ENCODE peak calls at places on chromosomes 4 and X, in ten cellular contexts. O is transverse colon, S is prostate gland, U is GM12878, R is body of pancreas, L is Peyer's patch, F is esophagus squamous epithelium, Y is A549, X is IMR-90, G is vagina. M is an unnamed sample.

GRCh38 chr4:183443609-183444148 is 757 bp upstream of the CDKN2AIP start:
- DNase-seq in U (no peak), R (no peak), F (no peak), G (peak; percentile 84), O (no peak), Y (peak; percentile 25), S (peak; percentile 63), L (peak; percentile 49), X (peak; percentile 52), M (no peak)

GRCh38 chr4:154643493-154643892 is 31.0 kb upstream of the FGG start:
- DNase-seq in G (no peak), F (no peak), U (no peak), R (no peak), O (no peak), L (no peak), X (no peak), S (no peak), Y (no peak), M (no peak)

GRCh38 chrX:15151267-15152196 is 118.4 kb downstream of the ASB9 start:
- DNase-seq in G (no peak), L (no peak), O (no peak), R (no peak), F (no peak), Y (no peak), X (no peak), U (peak; percentile 38), S (no peak), M (no peak)

GRCh38 chr4:123452585-123452984 is 56.0 kb downstream of the SPRY1 start:
- DNase-seq in X (peak; percentile 98), G (no peak), L (peak; percentile 37), S (peak; percentile 26), R (peak; percentile 33), Y (no peak), F (no peak), U (no peak), O (peak; percentile 46), M (no peak)

GRCh38 chr4:158285429-158286216 is 75.3 kb downstream of the TMEM144 start:
- DNase-seq in G (no peak), U (no peak), Y (no peak), F (no peak), S (no peak), R (no peak), O (no peak), X (no peak), L (no peak), M (no peak)

GRCh38 chrX:37998586-37999267 is 7.6 kb upstream of the SYTL5 start:
- DNase-seq in L (no peak), O (no peak), X (peak; percentile 80), U (no peak), G (no peak), Y (peak; percentile 14), F (no peak), S (no peak), R (no peak), M (no peak)

GRCh38 chrX:15507005-15507404 is 6.4 kb downstream of the BMX start:
- DNase-seq in Y (no peak), L (no peak), S (no peak), U (no peak), G (no peak), F (no peak), X (no peak), O (no peak), R (no peak), M (no peak)

GRCh38 chr4:15250021-15250441 is 177.8 kb upstream of the C1QTNF7 start:
- DNase-seq in R (no peak), Y (no peak), G (no peak), F (no peak), O (no peak), L (no peak), X (peak; percentile 13), U (no peak), S (no peak), M (no peak)

GRCh38 chr4:19266566-19266965 is 985.1 kb upstream of the SLIT2 start:
- DNase-seq in X (no peak), G (no peak), S (no peak), U (no peak), R (no peak), F (no peak), O (no peak), L (no peak), Y (no peak), M (no peak)

GRCh38 chrX:12890467-12890866 is 16.0 kb upstream of the TLR8 start:
- DNase-seq in L (no peak), R (no peak), F (no peak), U (peak; percentile 87), O (no peak), X (no peak), G (no peak), Y (no peak), S (no peak), M (no peak)

GRCh38 chrX:8433296-8434094 is 31.1 kb upstream of the VCX3B start:
- DNase-seq in Y (no peak), U (no peak), F (no peak), X (no peak), O (no peak), R (no peak), S (no peak), L (no peak), G (no peak), M (no peak)

GRCh38 chrX:121308276-121308805 is 260.9 kb downstream of the GLUD2 start:
- DNase-seq in Y (peak; percentile 4), G (no peak), S (no peak), X (no peak), U (peak; percentile 68), L (no peak), O (peak; percentile 8), R (peak; percentile 11), F (no peak), M (no peak)

GRCh38 chr4:143391895-143392294 is 55.2 kb downstream of the GAB1 start:
- DNase-seq in F (no peak), O (no peak), G (no peak), S (no peak), R (no peak), U (no peak), Y (no peak), X (peak; percentile 89), L (no peak), M (no peak)

GRCh38 chr4:57051524-57051923 is 58.7 kb downstream of the IGFBP7 start:
- DNase-seq in O (no peak), S (no peak), R (no peak), X (no peak), F (no peak), G (no peak), L (no peak), U (no peak), Y (no peak), M (no peak)

GRCh38 chr4:101187837-101188236 is 159.5 kb downstream of the PPP3CA start:
- DNase-seq in O (no peak), R (no peak), G (no peak), U (no peak), F (no peak), X (no peak), Y (no peak), L (no peak), S (no peak), M (no peak)

GRCh38 chr4:15238720-15239119 is 189.1 kb upstream of the C1QTNF7 start:
- DNase-seq in O (no peak), X (peak; percentile 63), U (no peak), Y (peak; percentile 25), S (no peak), L (no peak), G (no peak), F (no peak), R (no peak), M (no peak)

GRCh38 chr4:139559095-139559490 is 3.1 kb upstream of the SETD7 start:
- DNase-seq in Y (no peak), F (no peak), S (no peak), U (no peak), G (no peak), X (no peak), L (no peak), O (no peak), R (peak; percentile 61), M (no peak)
- H3K27ac ChIP-seq in Y (no peak overlapping the region), F (no peak overlapping the region), S (no peak overlapping the region), U (no peak overlapping the region), G (peak overlapping the region; percentile 45), X (no peak overlapping the region), L (no peak overlapping the region), O (no peak overlapping the region), R (peak overlapping the region; percentile 97), M (no peak overlapping the region)

GRCh38 chr4:73415807-73416238 is 11.7 kb downstream of the ALB start:
- DNase-seq in O (no peak), Y (no peak), X (no peak), U (no peak), L (no peak), R (no peak), F (no peak), G (no peak), S (no peak), M (no peak)
- TF ChIP-seq POLR2A in O (no peak), Y (no peak), X (no peak), U (no peak), L (no peak), R (no peak), F (no peak), G (no peak), S (no peak), M (no peak)

GRCh38 chr4:148843625-148844024 is 401.4 kb upstream of the NR3C2 start:
- DNase-seq in F (no peak), X (no peak), U (no peak), G (no peak), L (no peak), Y (no peak), R (no peak), O (no peak), S (no peak), M (no peak)
- H3K4me1 ChIP-seq in F (no peaks in the 10 kb centered on the region), X (peaks cover 2% of the 10 kb centered on the region), U (no peaks in the 10 kb centered on the region), G (no peaks in the 10 kb centered on the region), L (no peaks in the 10 kb centered on the region), Y (no peaks in the 10 kb centered on the region), R (peaks cover 20% of the 10 kb centered on the region), O (peaks cover 22% of the 10 kb centered on the region), S (no peaks in the 10 kb centered on the region), M (peaks cover 2% of the 10 kb centered on the region)

GRCh38 chrX:41027388-41027787 is 57.9 kb upstream of the USP9X start:
- DNase-seq in L (no peak), F (no peak), U (no peak), X (peak; percentile 76), R (no peak), G (no peak), O (no peak), S (no peak), Y (peak; percentile 48), M (no peak)
- H3K27ac ChIP-seq in L (no peak overlapping the region), F (no peak overlapping the region), U (no peak overlapping the region), X (peak overlapping the region; percentile 49), R (no peak overlapping the region), G (no peak overlapping the region), O (peak overlapping the region; percentile 12), S (no peak overlapping the region), Y (peak overlapping the region; percentile 91), M (no peak overlapping the region)

DNA sequence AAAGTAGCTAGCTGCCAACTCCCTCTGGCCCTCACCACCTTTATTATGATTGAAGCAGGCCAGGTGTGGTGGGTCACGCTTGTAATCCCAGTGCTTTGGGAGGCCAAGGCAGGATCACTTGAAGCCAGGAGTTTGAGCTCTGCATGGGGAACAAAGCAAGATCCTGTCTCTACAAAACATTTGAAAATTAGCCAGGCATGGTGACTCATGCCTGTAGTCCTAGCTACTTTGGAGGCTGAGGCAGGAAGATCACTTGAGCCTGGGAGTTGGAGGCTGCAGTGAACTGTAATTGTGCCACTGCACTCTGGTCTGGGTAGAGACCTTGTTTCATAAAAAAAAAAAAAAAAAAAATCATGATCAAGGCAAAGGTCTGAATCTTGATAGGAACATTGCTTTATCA is 467.0 kb upstream of the DIPK2B start:
- DNase-seq in G (no peak), S (no peak), O (no peak), F (no peak), L (no peak), X (peak; percentile 14), Y (no peak), U (no peak), R (no peak), M (no peak)
- TF ChIP-seq POLR2A in G (no peak), S (no peak), O (no peak), F (no peak), L (no peak), X (no peak), Y (no peak), U (no peak), R (no peak), M (no peak)